ENCODE peak calls at places on chromosomes 2 and 18, in eight cellular contexts. X, W, K, I, P, N, M and R are unnamed samples.

GRCh38 chr2:10547011-10547410 is 98.9 kb upstream of the ODC1 start:
- DNase-seq in X (no peak), W (peak), K (peak), I (peak), P (no peak), N (no peak), M (no peak), R (no peak)

GRCh38 chr2:164697688-164698290 is 76.5 kb upstream of the GRB14 start:
- DNase-seq in X (no peak), W (peak), K (peak), I (no peak), P (no peak), N (no peak), M (no peak), R (peak)

GRCh38 chr2:157404363-157404762 is 39.5 kb downstream of the CYTIP start:
- DNase-seq in X (no peak), W (no peak), K (peak), I (peak), P (no peak), N (no peak), M (peak), R (peak)

GRCh38 chr2:68463287-68463877 is 3.7 kb downstream of the FBXO48 start:
- DNase-seq in X (no peak), W (peak), K (peak), I (peak), P (peak), N (no peak), M (no peak), R (peak)

GRCh38 chr2:3633089-3633981 is 24.7 kb upstream of the ALLC start:
- DNase-seq in X (no peak), W (peak), K (peak), I (peak), P (peak), N (no peak), M (no peak), R (peak)

GRCh38 chr2:109418716-109419115 is 195.1 kb downstream of the SEPTIN10 start:
- DNase-seq in X (no peak), W (no peak), K (no peak), I (no peak), P (no peak), N (no peak), M (no peak), R (no peak)

GRCh38 chr18:57446322-57446721 is 11.1 kb downstream of the ONECUT2 start:
- DNase-seq in X (no peak), W (no peak), K (peak), I (no peak), P (peak), N (no peak), M (no peak), R (no peak)

GRCh38 chr2:126849991-126850535 is 48.6 kb upstream of the TEX51 start:
- DNase-seq in X (no peak), W (no peak), K (no peak), I (no peak), P (no peak), N (no peak), M (no peak), R (no peak)

GRCh38 chr2:200373196-200373595 is 66.7 kb downstream of the SPATS2L start:
- DNase-seq in X (no peak), W (no peak), K (no peak), I (no peak), P (no peak), N (no peak), M (no peak), R (no peak)

GRCh38 chr2:128799736-128800135 is 481.1 kb upstream of the HS6ST1 start:
- DNase-seq in X (no peak), W (no peak), K (no peak), I (no peak), P (no peak), N (no peak), M (no peak), R (no peak)

GRCh38 chr2:20175267-20175666 is 49.7 kb downstream of the SDC1 start:
- DNase-seq in X (no peak), W (no peak), K (no peak), I (no peak), P (no peak), N (no peak), M (no peak), R (no peak)

GRCh38 chr2:233448220-233448559 is 93.9 kb downstream of the DGKD start:
- DNase-seq in X (no peak), W (no peak), K (no peak), I (no peak), P (no peak), N (no peak), M (no peak), R (peak)

GRCh38 chr2:141570474-141571131 is 560.2 kb downstream of the LRP1B start:
- DNase-seq in X (no peak), W (no peak), K (no peak), I (no peak), P (no peak), N (no peak), M (no peak), R (no peak)

GRCh38 chr2:204511021-204511420 is 34.3 kb upstream of the PARD3B start:
- DNase-seq in X (no peak), W (no peak), K (no peak), I (no peak), P (no peak), N (no peak), M (no peak), R (no peak)

GRCh38 chr2:221502270-221502973 is 69.7 kb downstream of the EPHA4 start:
- DNase-seq in X (no peak), W (peak), K (peak), I (peak), P (peak), N (no peak), M (no peak), R (peak)

GRCh38 chr2:155600914-155601760 is 731.4 kb downstream of the NR4A2 start:
- DNase-seq in X (no peak), W (no peak), K (no peak), I (no peak), P (no peak), N (no peak), M (no peak), R (no peak)

GRCh38 chr2:105118960-105119359 is 81.1 kb downstream of the MRPS9 start:
- DNase-seq in X (no peak), W (no peak), K (no peak), I (no peak), P (no peak), N (no peak), M (no peak), R (no peak)

GRCh38 chr2:120887844-120888243 is 152.2 kb downstream of the GLI2 start:
- DNase-seq in X (no peak), W (no peak), K (no peak), I (no peak), P (no peak), N (peak), M (no peak), R (no peak)

GRCh38 chr2:624096-624495 is 53.1 kb downstream of the TMEM18 start:
- DNase-seq in X (no peak), W (no peak), K (no peak), I (no peak), P (no peak), N (no peak), M (no peak), R (no peak)

GRCh38 chr2:98333922-98334321 is 12.3 kb upstream of the CNGA3 start:
- DNase-seq in X (no peak), W (no peak), K (peak), I (no peak), P (no peak), N (no peak), M (no peak), R (peak)

GRCh38 chr2:5473596-5473995 is 218.6 kb upstream of the SOX11 start:
- DNase-seq in X (no peak), W (no peak), K (no peak), I (no peak), P (no peak), N (no peak), M (no peak), R (no peak)

GRCh38 chr18:12911025-12911927 is 27.2 kb upstream of the PTPN2 start:
- DNase-seq in X (peak), W (peak), K (peak), I (no peak), P (no peak), N (no peak), M (no peak), R (peak)

GRCh38 chr2:241822264-241822623 is 13.3 kb downstream of the NEU4 start:
- DNase-seq in X (no peak), W (no peak), K (no peak), I (no peak), P (no peak), N (no peak), M (no peak), R (no peak)

GRCh38 chr18:24023185-24023814 is 8.7 kb downstream of the TTC39C start:
- DNase-seq in X (no peak), W (no peak), K (no peak), I (no peak), P (no peak), N (peak), M (no peak), R (no peak)
- TF ChIP-seq CTCF in X (no peak), W (no peak), K (peak), I (no peak), P (no peak), N (no peak), M (no peak), R (no peak)

GRCh38 chr2:45052388-45052928 is 43.2 kb upstream of the SIX2 start:
- DNase-seq in X (no peak), W (no peak), K (no peak), I (no peak), P (no peak), N (no peak), M (no peak), R (no peak)

GRCh38 chr2:45049937-45050336 is 40.7 kb upstream of the SIX2 start:
- DNase-seq in X (no peak), W (no peak), K (no peak), I (no peak), P (no peak), N (no peak), M (no peak), R (no peak)

GRCh38 chr2:45055261-45055660 is 46.0 kb upstream of the SIX2 start:
- DNase-seq in X (no peak), W (peak), K (peak), I (no peak), P (no peak), N (no peak), M (no peak), R (no peak)
- H3K4me3 ChIP-seq in X (no peak), W (no peak), K (no peak), I (no peak), P (no peak), N (no peak), M (no peak), R (no peak)

DNA sequence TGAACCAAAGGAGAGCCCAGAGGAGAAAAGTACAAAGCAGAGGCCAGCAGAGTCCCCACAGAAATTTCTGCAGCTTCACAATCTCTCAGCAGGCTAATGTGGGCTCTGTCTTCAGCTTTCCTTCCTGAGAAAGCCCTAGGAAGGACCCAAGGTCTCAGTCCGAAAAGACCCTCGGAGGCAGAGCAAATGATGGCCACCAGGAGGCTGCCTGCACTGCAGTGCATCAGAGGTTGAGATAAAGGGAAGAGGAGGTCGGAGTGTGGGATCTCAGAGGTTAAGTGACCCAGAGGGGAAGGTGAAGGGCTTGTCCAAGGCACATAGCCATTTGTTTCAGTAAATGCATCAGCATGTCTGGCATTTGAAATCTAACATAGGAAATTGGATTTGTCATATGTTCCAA is 299.1 kb upstream of the SLC14A2 start:
- DNase-seq in X (no peak), W (no peak), K (no peak), I (no peak), P (no peak), N (no peak), M (no peak), R (no peak)
- TF ChIP-seq CTCF in X (no peak), W (no peak), K (no peak), I (no peak), P (no peak), N (no peak), M (peak), R (no peak)

GRCh38 chr18:76354348-76354747 is 140.7 kb downstream of the ZNF516 start:
- DNase-seq in X (no peak), W (peak), K (peak), I (peak), P (peak), N (no peak), M (no peak), R (peak)

GRCh38 chr18:76353500-76353899 is 141.5 kb downstream of the ZNF516 start:
- DNase-seq in X (no peak), W (no peak), K (no peak), I (no peak), P (no peak), N (no peak), M (no peak), R (no peak)

GRCh38 chr18:76353046-76353445 is 142.0 kb downstream of the ZNF516 start:
- DNase-seq in X (no peak), W (no peak), K (no peak), I (no peak), P (no peak), N (no peak), M (no peak), R (no peak)

GRCh38 chr18:76350134-76351025 is 144.7 kb downstream of the ZNF516 start:
- DNase-seq in X (no peak), W (no peak), K (no peak), I (no peak), P (no peak), N (no peak), M (no peak), R (no peak)

GRCh38 chr18:76351961-76352581 is 143.0 kb downstream of the ZNF516 start:
- DNase-seq in X (peak), W (peak), K (peak), I (peak), P (peak), N (peak), M (no peak), R (peak)
- H3K4me3 ChIP-seq in X (peak), W (peak), K (peak), I (peak), P (peak), N (peak), M (no peak), R (no peak)

DNA sequence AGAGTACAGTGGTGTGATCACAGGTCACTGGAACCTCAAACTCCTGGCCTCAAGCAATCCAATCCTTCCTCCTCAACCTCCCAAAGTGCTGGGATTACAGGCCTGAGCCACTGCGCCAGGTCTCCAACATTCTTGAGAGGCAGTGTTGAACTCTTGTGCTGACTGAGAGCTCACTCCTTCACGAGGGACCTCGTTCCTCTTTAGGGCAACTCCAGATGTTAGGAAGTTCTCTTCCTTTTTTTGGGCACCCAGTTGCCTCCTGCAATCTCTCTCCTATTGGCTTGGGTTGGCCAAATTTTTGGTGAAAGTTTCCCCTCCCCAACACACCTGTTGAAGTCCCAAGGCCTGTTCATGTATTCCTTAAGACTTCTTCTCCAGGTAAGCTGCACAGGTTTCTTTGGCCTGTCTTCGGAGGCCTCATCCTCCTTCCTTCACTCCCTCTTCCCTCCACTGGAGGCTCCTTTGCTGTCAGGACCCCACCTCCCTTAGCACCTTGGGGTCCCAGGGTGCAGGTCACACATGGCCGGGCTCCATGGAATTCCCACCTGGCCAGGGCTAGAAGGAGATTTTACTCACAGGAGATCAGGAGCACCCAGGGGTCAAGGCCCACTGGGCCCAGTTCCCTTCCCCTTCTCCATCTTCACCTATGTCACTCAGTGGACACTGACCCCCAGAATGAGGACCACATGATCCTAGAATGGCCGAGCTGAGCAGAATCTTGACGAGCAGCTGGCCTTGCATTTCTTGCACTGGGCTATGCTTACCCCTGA is 94.6 kb upstream of the SMAD2 start:
- DNase-seq in X (no peak), W (no peak), K (no peak), I (no peak), P (no peak), N (no peak), M (no peak), R (no peak)
- TF ChIP-seq CTCF in X (no peak), W (no peak), K (no peak), I (no peak), P (no peak), N (no peak), M (no peak), R (no peak)

GRCh38 chr2:171985076-171985475 is 14.7 kb upstream of the METAP1D start:
- DNase-seq in X (no peak), W (no peak), K (no peak), I (no peak), P (peak), N (no peak), M (no peak), R (no peak)
- H3K4me3 ChIP-seq in X (no peak), W (no peak), K (no peak), I (no peak), P (no peak), N (no peak), M (no peak), R (no peak)

DNA sequence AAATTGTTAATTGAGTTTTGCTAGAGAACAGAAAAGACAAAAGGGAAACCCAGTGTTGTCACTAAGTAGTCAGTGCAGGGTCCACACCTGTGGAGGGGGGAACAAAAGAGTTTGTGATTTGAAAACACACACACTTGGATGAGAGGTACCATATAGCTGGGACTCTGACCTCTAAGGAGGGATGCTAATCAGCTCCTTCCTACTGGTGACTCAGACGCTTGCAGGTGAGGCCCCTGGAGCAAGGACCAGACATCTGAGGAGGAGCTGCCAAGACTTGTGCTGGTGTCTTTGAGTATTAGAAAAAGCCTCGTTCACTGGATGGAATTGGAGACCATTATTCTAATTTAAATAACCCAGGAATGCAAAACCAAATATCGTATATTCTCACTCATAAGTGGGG is 146.4 kb upstream of the MAP2 start:
- DNase-seq in X (no peak), W (no peak), K (no peak), I (no peak), P (no peak), N (no peak), M (no peak), R (no peak)
- TF ChIP-seq CTCF in X (no peak), W (no peak), K (no peak), I (no peak), P (no peak), N (no peak), M (no peak), R (no peak)